ENCODE peak calls at places on chromosomes 1 and 21, in nine cellular contexts. One of them, this sample, is unnamed.
A peak's percentile ranks its signal among the peaks of the same experiment; 100 is the strongest.

GRCh38 chr1:3995141-3995780 is 95.2 kb upstream of the C1orf174 start:
- DNase-seq in activated B cell treated with CpG ODN at 0.5 μM for 24 hours: no peak
- DNase-seq in Caki2: no peak
- DNase-seq in upper lobe of left lung: no peak
- DNase-seq in smooth muscle cell of the brain vasculature: no peak
- DNase-seq in HFFc6: no peak
- DNase-seq in H7: no peak
- DNase-seq in Panc1: no peak
- DNase-seq in AG09309: no peak
- DNase-seq in this sample: no peak

GRCh38 chr1:67393240-67393639 is 37.0 kb downstream of the SERBP1 start:
- DNase-seq in activated B cell treated with CpG ODN at 0.5 μM for 24 hours: no peak
- DNase-seq in upper lobe of left lung: peak; percentile 22
- DNase-seq in Panc1: no peak
- DNase-seq in AG09309: no peak
- DNase-seq in H7: no peak
- DNase-seq in HFFc6: no peak
- DNase-seq in smooth muscle cell of the brain vasculature: no peak
- DNase-seq in Caki2: no peak
- DNase-seq in this sample: no peak

GRCh38 chr21:37878946-37879660 is 37.2 kb downstream of the KCNJ6 start:
- DNase-seq in Caki2: peak; percentile 77
- DNase-seq in H7: no peak
- DNase-seq in AG09309: no peak
- DNase-seq in activated B cell treated with CpG ODN at 0.5 μM for 24 hours: no peak
- DNase-seq in smooth muscle cell of the brain vasculature: no peak
- DNase-seq in upper lobe of left lung: no peak
- DNase-seq in HFFc6: peak; percentile 77
- DNase-seq in Panc1: no peak
- DNase-seq in this sample: peak; percentile 34

GRCh38 chr1:177556163-177556562 is 385.4 kb downstream of the BRINP2 start:
- DNase-seq in AG09309: no peak
- DNase-seq in smooth muscle cell of the brain vasculature: no peak
- DNase-seq in activated B cell treated with CpG ODN at 0.5 μM for 24 hours: no peak
- DNase-seq in Panc1: no peak
- DNase-seq in H7: no peak
- DNase-seq in upper lobe of left lung: no peak
- DNase-seq in Caki2: no peak
- DNase-seq in HFFc6: no peak
- DNase-seq in this sample: no peak

GRCh38 chr1:246306415-246307037 is 200.6 kb downstream of the SMYD3 start:
- DNase-seq in smooth muscle cell of the brain vasculature: no peak
- DNase-seq in Caki2: peak; percentile 75
- DNase-seq in H7: no peak
- DNase-seq in AG09309: no peak
- DNase-seq in upper lobe of left lung: no peak
- DNase-seq in Panc1: no peak
- DNase-seq in activated B cell treated with CpG ODN at 0.5 μM for 24 hours: no peak
- DNase-seq in HFFc6: no peak
- DNase-seq in this sample: no peak

GRCh38 chr1:150366416-150367296 is 2.7 kb downstream of the RPRD2 start:
- DNase-seq in Panc1: no peak
- DNase-seq in activated B cell treated with CpG ODN at 0.5 μM for 24 hours: no peak
- DNase-seq in Caki2: peak; percentile 48
- DNase-seq in upper lobe of left lung: no peak
- DNase-seq in smooth muscle cell of the brain vasculature: no peak
- DNase-seq in H7: peak; percentile 22
- DNase-seq in HFFc6: peak; percentile 20
- DNase-seq in AG09309: no peak
- DNase-seq in this sample: peak; percentile 7

GRCh38 chr1:44594871-44595735 is 79.2 kb downstream of the TMEM53 start:
- DNase-seq in HFFc6: no peak
- DNase-seq in H7: peak; percentile 99
- DNase-seq in Panc1: no peak
- DNase-seq in AG09309: no peak
- DNase-seq in activated B cell treated with CpG ODN at 0.5 μM for 24 hours: peak; percentile 74
- DNase-seq in Caki2: peak; percentile 51
- DNase-seq in upper lobe of left lung: peak; percentile 83
- DNase-seq in smooth muscle cell of the brain vasculature: peak; percentile 24
- DNase-seq in this sample: peak; percentile 91

GRCh38 chr1:53599461-53599860 is 139.5 kb downstream of the GLIS1 start:
- DNase-seq in upper lobe of left lung: no peak
- DNase-seq in activated B cell treated with CpG ODN at 0.5 μM for 24 hours: no peak
- DNase-seq in smooth muscle cell of the brain vasculature: no peak
- DNase-seq in H7: no peak
- DNase-seq in Panc1: no peak
- DNase-seq in HFFc6: no peak
- DNase-seq in Caki2: no peak
- DNase-seq in AG09309: no peak
- DNase-seq in this sample: no peak

GRCh38 chr1:156904187-156904959 is 10.9 kb downstream of the PEAR1 start:
- DNase-seq in activated B cell treated with CpG ODN at 0.5 μM for 24 hours: no peak
- DNase-seq in smooth muscle cell of the brain vasculature: no peak
- DNase-seq in H7: no peak
- DNase-seq in Panc1: no peak
- DNase-seq in Caki2: no peak
- DNase-seq in upper lobe of left lung: no peak
- DNase-seq in AG09309: no peak
- DNase-seq in HFFc6: no peak
- DNase-seq in this sample: no peak

GRCh38 chr1:201025571-201026002 is 2.1 kb upstream of the KIF21B start:
- DNase-seq in smooth muscle cell of the brain vasculature: peak; percentile 36
- DNase-seq in HFFc6: no peak
- DNase-seq in Caki2: no peak
- DNase-seq in H7: peak; percentile 78
- DNase-seq in upper lobe of left lung: no peak
- DNase-seq in AG09309: no peak
- DNase-seq in Panc1: no peak
- DNase-seq in activated B cell treated with CpG ODN at 0.5 μM for 24 hours: no peak
- DNase-seq in this sample: peak; percentile 47

This sample was measured in AG08396.